ENCODE peak calls at places on chromosomes 1 and 21, in eight cellular contexts. Y is NB4, H is K562, T is endothelial cell of umbilical vein, L is H1, Q is A549, K is HCT116, V is GM12878. C is an unnamed sample.

GRCh38 chr1:226662704-226663326 is 76.3 kb downstream of the ITPKB start:
- DNase-seq in Y (peak), H (no peak), T (peak), L (no peak), Q (peak), K (peak), V (peak), C (no peak)

GRCh38 chr21:32733356-32733755 is 5.5 kb upstream of the SYNJ1 start:
- DNase-seq in Y (no peak), H (no peak), T (no peak), L (no peak), Q (no peak), K (no peak), V (no peak), C (no peak)

GRCh38 chr1:214670098-214670497 is 67.1 kb downstream of the CENPF start:
- DNase-seq in Y (no peak), H (no peak), T (peak), L (no peak), Q (no peak), K (no peak), V (no peak), C (no peak)

GRCh38 chr1:25698252-25698651 is 81.7 kb downstream of the MAN1C1 start:
- DNase-seq in Y (no peak), H (no peak), T (no peak), L (no peak), Q (no peak), K (no peak), V (no peak), C (no peak)

GRCh38 chr1:150061632-150062101 is 5.9 kb upstream of the VPS45 start:
- DNase-seq in Y (no peak), H (no peak), T (no peak), L (no peak), Q (peak), K (peak), V (no peak), C (no peak)

GRCh38 chr1:43994794-43995790 is 3.7 kb downstream of the CCDC24 start:
- DNase-seq in Y (peak), H (peak), T (no peak), L (peak), Q (peak), K (no peak), V (no peak), C (peak)

GRCh38 chr1:107286125-107286524 is 145.3 kb downstream of the NTNG1 start:
- DNase-seq in Y (no peak), H (no peak), T (no peak), L (no peak), Q (no peak), K (no peak), V (no peak), C (no peak)

GRCh38 chr1:61332796-61333195 is 250.4 kb downstream of the NFIA start:
- DNase-seq in Y (no peak), H (no peak), T (no peak), L (no peak), Q (no peak), K (no peak), V (no peak), C (no peak)

GRCh38 chr1:170063109-170063826 is 11.2 kb downstream of the KIFAP3 start:
- DNase-seq in Y (no peak), H (no peak), T (no peak), L (no peak), Q (peak), K (peak), V (no peak), C (no peak)

GRCh38 chr1:82775402-82776000 is 974.8 kb downstream of the ADGRL2 start:
- DNase-seq in Y (peak), H (peak), T (peak), L (peak), Q (peak), K (peak), V (no peak), C (peak)

GRCh38 chr1:58858344-58858673 is 74.5 kb upstream of the JUN start:
- DNase-seq in Y (no peak), H (no peak), T (no peak), L (no peak), Q (no peak), K (no peak), V (peak), C (no peak)

GRCh38 chr1:106962591-106962990 is 93.9 kb upstream of the PRMT6 start:
- DNase-seq in Y (peak), H (no peak), T (no peak), L (no peak), Q (no peak), K (no peak), V (no peak), C (no peak)

GRCh38 chr1:39352881-39353280 is 138.6 kb upstream of the BMP8A start:
- DNase-seq in Y (no peak), H (no peak), T (no peak), L (no peak), Q (no peak), K (no peak), V (no peak), C (no peak)

GRCh38 chr1:234601217-234602017 is 8.6 kb downstream of the IRF2BP2 start:
- DNase-seq in Y (peak), H (peak), T (peak), L (no peak), Q (peak), K (no peak), V (no peak), C (no peak)

GRCh38 chr1:16614361-16615252 is 1.2 kb upstream of the NBPF1 start:
- DNase-seq in Y (no peak), H (peak), T (no peak), L (no peak), Q (no peak), K (no peak), V (no peak), C (peak)

GRCh38 chr21:36487641-36488307 is 7.9 kb upstream of the CLDN14 start:
- DNase-seq in Y (peak), H (no peak), T (peak), L (no peak), Q (no peak), K (no peak), V (no peak), C (no peak)

GRCh38 chr1:35475356-35475755 is 81.8 kb downstream of the KIAA0319L start:
- DNase-seq in Y (no peak), H (no peak), T (no peak), L (no peak), Q (peak), K (no peak), V (no peak), C (no peak)

GRCh38 chr21:37792046-37792445 is 124.2 kb downstream of the KCNJ6 start:
- DNase-seq in Y (no peak), H (no peak), T (no peak), L (no peak), Q (no peak), K (no peak), V (no peak), C (no peak)

GRCh38 chr1:145886390-145886789 is 724 bp upstream of the ANKRD35 start:
- DNase-seq in Y (no peak), H (no peak), T (no peak), L (no peak), Q (no peak), K (no peak), V (no peak), C (no peak)

GRCh38 chr1:199808110-199808870 is 219.2 kb upstream of the NR5A2 start:
- DNase-seq in Y (no peak), H (no peak), T (no peak), L (no peak), Q (peak), K (no peak), V (no peak), C (no peak)

GRCh38 chr1:203462878-203463277 is 12.7 kb upstream of the PRELP start:
- DNase-seq in Y (no peak), H (no peak), T (no peak), L (no peak), Q (peak), K (no peak), V (no peak), C (no peak)

GRCh38 chr1:72827285-72827684 is 544.9 kb upstream of the NEGR1 start:
- DNase-seq in Y (peak), H (no peak), T (no peak), L (no peak), Q (no peak), K (no peak), V (no peak), C (no peak)

GRCh38 chr1:89126602-89127001 is 688 bp upstream of the GBP2 start:
- DNase-seq in Y (peak), H (no peak), T (no peak), L (no peak), Q (no peak), K (no peak), V (no peak), C (no peak)

GRCh38 chr1:24966724-24967346 is 36.8 kb upstream of the RUNX3 start:
- DNase-seq in Y (peak), H (peak), T (no peak), L (no peak), Q (peak), K (peak), V (peak), C (no peak)

GRCh38 chr1:209202826-209203439 is 380.6 kb upstream of the CAMK1G start:
- DNase-seq in Y (peak), H (peak), T (peak), L (no peak), Q (peak), K (peak), V (no peak), C (no peak)

GRCh38 chr1:59043796-59044195 is 253.1 kb upstream of the FGGY start:
- DNase-seq in Y (peak), H (no peak), T (no peak), L (no peak), Q (peak), K (no peak), V (no peak), C (no peak)

GRCh38 chr1:119966681-119967080 is 70.4 kb upstream of the ADAM30 start:
- DNase-seq in Y (no peak), H (no peak), T (no peak), L (no peak), Q (no peak), K (no peak), V (no peak), C (no peak)

GRCh38 chr1:52414942-52415341 is 10.5 kb downstream of the PRPF38A start:
- DNase-seq in Y (no peak), H (no peak), T (no peak), L (no peak), Q (no peak), K (no peak), V (no peak), C (no peak)

GRCh38 chr1:242454262-242455051 is 70.0 kb downstream of the PLD5 start:
- DNase-seq in Y (peak), H (peak), T (peak), L (no peak), Q (peak), K (peak), V (no peak), C (no peak)

GRCh38 chr1:52916241-52916975 is 5.1 kb downstream of the ECHDC2 start:
- DNase-seq in Y (no peak), H (no peak), T (no peak), L (no peak), Q (no peak), K (no peak), V (no peak), C (no peak)

DNA sequence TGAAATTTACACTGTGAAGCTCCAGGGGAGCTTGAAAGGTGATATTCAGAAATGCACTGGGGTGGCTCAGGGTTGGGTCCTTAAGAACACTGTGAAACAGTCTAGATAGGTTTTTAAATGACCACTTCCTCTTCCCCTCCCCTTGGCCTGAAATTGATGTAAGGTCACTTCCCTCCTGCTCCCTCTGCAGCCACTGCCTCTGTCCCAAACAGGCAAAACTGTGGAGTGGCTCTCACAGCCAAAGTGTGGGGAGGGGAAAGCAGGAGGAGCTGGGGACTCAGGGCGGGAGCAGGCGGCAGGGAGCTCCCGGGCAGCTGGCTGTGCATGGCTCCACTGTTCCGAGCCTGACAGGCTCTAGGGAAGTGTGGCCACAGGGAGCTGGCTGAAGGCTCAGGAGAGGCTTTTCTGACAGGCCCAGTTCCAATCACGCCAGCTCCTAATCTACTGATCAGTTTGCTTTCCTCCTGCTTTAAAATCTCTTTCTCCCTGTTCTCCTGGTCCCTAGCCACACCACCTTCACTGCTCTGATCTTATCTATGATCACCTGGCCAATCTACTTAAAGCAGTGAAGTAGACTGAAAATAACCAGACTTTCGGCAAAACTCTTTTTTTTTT is 5.1 kb upstream of the CSRP1 start:
- DNase-seq in Y (peak), H (no peak), T (peak), L (no peak), Q (no peak), K (no peak), V (peak), C (peak)
- TF ChIP-seq MAX in Y (no peak), H (peak), T (no peak), L (no peak), Q (no peak), K (no peak), V (no peak), C (no peak)

GRCh38 chr1:10143961-10144485 is 66.3 kb upstream of the KIF1B start:
- DNase-seq in Y (no peak), H (no peak), T (no peak), L (no peak), Q (no peak), K (no peak), V (no peak), C (no peak)
- TF ChIP-seq MAX in Y (no peak), H (no peak), T (no peak), L (no peak), Q (no peak), K (no peak), V (no peak), C (no peak)

DNA sequence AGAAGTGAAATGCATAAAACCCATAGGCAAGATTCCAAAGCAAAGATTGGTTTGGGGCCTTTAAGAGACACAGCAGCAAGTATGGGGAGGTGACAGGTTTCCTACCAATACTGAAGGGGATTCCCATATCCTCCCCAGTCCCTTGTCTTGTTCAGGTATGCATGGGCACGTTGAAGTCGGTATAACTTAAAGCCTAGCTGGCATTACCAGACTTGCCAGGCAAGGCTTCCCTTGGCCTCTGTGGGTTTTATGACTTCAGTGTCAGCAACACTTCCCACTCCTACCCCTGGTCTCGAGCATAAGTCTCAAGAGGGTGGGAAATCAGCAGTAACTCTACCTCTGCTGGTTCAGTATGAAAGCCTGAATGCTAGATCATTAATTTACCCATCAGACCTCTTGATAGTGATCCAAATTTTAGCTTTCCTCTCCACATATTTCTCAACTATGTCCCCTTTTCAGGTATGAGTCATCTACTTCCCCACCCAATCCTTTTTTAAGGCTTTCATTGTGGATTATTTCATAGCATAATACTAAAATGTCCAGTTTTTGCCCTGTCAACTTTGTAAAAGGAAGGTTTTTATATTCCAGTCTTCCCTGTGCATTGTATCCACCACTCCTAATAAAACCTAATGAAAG is 6.8 kb downstream of the CYP4X1 start:
- DNase-seq in Y (no peak), H (no peak), T (peak), L (no peak), Q (no peak), K (no peak), V (no peak), C (no peak)
- TF ChIP-seq MAX in Y (no peak), H (no peak), T (no peak), L (no peak), Q (no peak), K (no peak), V (no peak), C (no peak)

GRCh38 chr1:9591669-9592509 is 3.2 kb downstream of the TMEM201 start:
- DNase-seq in Y (no peak), H (no peak), T (no peak), L (no peak), Q (no peak), K (no peak), V (no peak), C (no peak)
- TF ChIP-seq MAX in Y (no peak), H (no peak), T (no peak), L (no peak), Q (no peak), K (no peak), V (no peak), C (no peak)

C was measured in WTC11.